ENCODE peak calls at places on chromosomes 11 and 22, in seven cellular contexts. One of them, this sample, is unnamed.

GRCh38 chr11:28649922-28650321 is 541.7 kb downstream of the METTL15 start:
- DNase-seq in IMR-90: no peak
- DNase-seq in PC-3: peak; percentile 28
- DNase-seq in hepatocyte: no peak
- DNase-seq in OCI-LY7: no peak
- DNase-seq in fibroblast of mammary gland: peak; percentile 10
- DNase-seq in cardiac muscle cell: no peak
- DNase-seq in this sample: no peak

GRCh38 chr11:76810151-76810853 is 27.1 kb downstream of the TSKU start:
- DNase-seq in IMR-90: no peak
- DNase-seq in PC-3: peak; percentile 83
- DNase-seq in hepatocyte: no peak
- DNase-seq in OCI-LY7: peak; percentile 41
- DNase-seq in fibroblast of mammary gland: peak; percentile 43
- DNase-seq in cardiac muscle cell: no peak
- DNase-seq in this sample: no peak

GRCh38 chr22:43754176-43754575 is 57.9 kb downstream of the EFCAB6 start:
- DNase-seq in IMR-90: no peak
- DNase-seq in PC-3: no peak
- DNase-seq in hepatocyte: no peak
- DNase-seq in OCI-LY7: no peak
- DNase-seq in fibroblast of mammary gland: no peak
- DNase-seq in cardiac muscle cell: no peak
- DNase-seq in this sample: no peak

GRCh38 chr11:78797559-78797958 is 222.9 kb upstream of the NARS2 start:
- DNase-seq in IMR-90: no peak
- DNase-seq in PC-3: no peak
- DNase-seq in hepatocyte: no peak
- DNase-seq in OCI-LY7: no peak
- DNase-seq in fibroblast of mammary gland: no peak
- DNase-seq in cardiac muscle cell: no peak
- DNase-seq in this sample: no peak

GRCh38 chr11:11988099-11988651 is 20.3 kb downstream of the DKK3 start:
- DNase-seq in IMR-90: peak; percentile 87
- DNase-seq in PC-3: peak; percentile 78
- DNase-seq in hepatocyte: no peak
- DNase-seq in OCI-LY7: no peak
- DNase-seq in fibroblast of mammary gland: peak; percentile 86
- DNase-seq in cardiac muscle cell: no peak
- DNase-seq in this sample: peak; percentile 53

GRCh38 chr11:1303973-1304372 is 5.5 kb downstream of the TOLLIP start:
- DNase-seq in IMR-90: no peak
- DNase-seq in PC-3: no peak
- DNase-seq in hepatocyte: peak; percentile 18
- DNase-seq in OCI-LY7: no peak
- DNase-seq in fibroblast of mammary gland: peak; percentile 21
- DNase-seq in cardiac muscle cell: no peak
- DNase-seq in this sample: no peak

GRCh38 chr11:75969626-75970308 is 154.8 kb downstream of the UVRAG start:
- DNase-seq in IMR-90: peak; percentile 84
- DNase-seq in PC-3: peak; percentile 94
- DNase-seq in hepatocyte: no peak
- DNase-seq in OCI-LY7: no peak
- DNase-seq in fibroblast of mammary gland: peak; percentile 99
- DNase-seq in cardiac muscle cell: no peak
- DNase-seq in this sample: no peak

GRCh38 chr22:31604746-31605705 is 57.0 kb downstream of the PISD start:
- DNase-seq in IMR-90: no peak
- DNase-seq in PC-3: no peak
- DNase-seq in hepatocyte: no peak
- DNase-seq in OCI-LY7: no peak
- DNase-seq in fibroblast of mammary gland: no peak
- DNase-seq in cardiac muscle cell: peak; percentile 45
- DNase-seq in this sample: no peak

GRCh38 chr22:32309585-32310251 is 47.9 kb upstream of the RFPL3 start:
- DNase-seq in IMR-90: no peak
- DNase-seq in PC-3: no peak
- DNase-seq in hepatocyte: no peak
- DNase-seq in OCI-LY7: no peak
- DNase-seq in fibroblast of mammary gland: no peak
- DNase-seq in cardiac muscle cell: no peak
- DNase-seq in this sample: no peak

GRCh38 chr22:27663812-27664211 is 137.7 kb downstream of the MN1 start:
- DNase-seq in IMR-90: peak; percentile 8
- DNase-seq in PC-3: peak; percentile 42
- DNase-seq in hepatocyte: no peak
- DNase-seq in OCI-LY7: no peak
- DNase-seq in fibroblast of mammary gland: no peak
- DNase-seq in cardiac muscle cell: no peak
- DNase-seq in this sample: no peak

GRCh38 chr11:71481101-71481960 is 28.3 kb downstream of the NADSYN1 start:
- DNase-seq in IMR-90: no peak
- DNase-seq in PC-3: peak; percentile 57
- DNase-seq in hepatocyte: no peak
- DNase-seq in OCI-LY7: no peak
- DNase-seq in fibroblast of mammary gland: no peak
- DNase-seq in cardiac muscle cell: no peak
- DNase-seq in this sample: peak; percentile 69

GRCh38 chr11:26946209-26946828 is 47.6 kb upstream of the FIBIN start:
- DNase-seq in IMR-90: peak; percentile 69
- DNase-seq in PC-3: no peak
- DNase-seq in hepatocyte: no peak
- DNase-seq in OCI-LY7: no peak
- DNase-seq in fibroblast of mammary gland: peak; percentile 96
- DNase-seq in cardiac muscle cell: no peak
- DNase-seq in this sample: no peak

GRCh38 chr11:64271339-64272132 is 12.9 kb downstream of the BAD start:
- DNase-seq in IMR-90: peak; percentile 92
- DNase-seq in PC-3: peak; percentile 76
- DNase-seq in hepatocyte: peak; percentile 96
- DNase-seq in OCI-LY7: peak; percentile 95
- DNase-seq in fibroblast of mammary gland: peak; percentile 92
- DNase-seq in cardiac muscle cell: peak; percentile 98
- DNase-seq in this sample: no peak
- TF ChIP-seq CTCF in IMR-90: peak; percentile 11
- TF ChIP-seq CTCF in PC-3: no peak
- TF ChIP-seq CTCF in hepatocyte: peak; percentile 23
- TF ChIP-seq CTCF in OCI-LY7: peak; percentile 60
- TF ChIP-seq CTCF in fibroblast of mammary gland: no peak
- TF ChIP-seq CTCF in cardiac muscle cell: peak; percentile 5
- TF ChIP-seq CTCF in this sample: peak; percentile 65

DNA sequence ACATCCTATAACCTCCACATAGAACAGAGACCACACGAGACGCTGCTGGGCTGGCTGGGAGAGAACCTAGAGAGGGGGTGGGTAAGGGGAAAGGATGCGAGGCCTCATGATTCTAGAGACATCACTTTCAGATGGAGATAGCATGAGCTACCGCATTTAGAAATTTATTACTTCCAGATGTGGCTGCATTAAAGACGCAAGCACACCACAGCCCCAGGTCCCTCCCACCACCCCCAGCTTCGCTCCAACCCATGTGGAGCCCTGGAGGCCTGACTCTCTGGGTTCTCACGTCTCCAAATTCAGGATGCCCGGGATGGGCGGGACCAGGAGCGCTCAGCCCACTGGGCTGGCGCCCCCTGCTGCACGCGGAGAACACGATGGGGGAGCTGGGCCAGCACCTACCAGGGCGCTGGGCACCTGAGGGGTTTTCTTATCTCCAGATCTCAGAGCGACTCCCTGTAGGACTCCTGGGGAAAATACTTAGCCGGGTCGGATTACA is 13.6 kb downstream of the MRPL21 start:
- DNase-seq in IMR-90: peak; percentile 70
- DNase-seq in PC-3: no peak
- DNase-seq in hepatocyte: peak; percentile 74
- DNase-seq in OCI-LY7: no peak
- DNase-seq in fibroblast of mammary gland: peak; percentile 99
- DNase-seq in cardiac muscle cell: peak; percentile 54
- DNase-seq in this sample: peak; percentile 75
- TF ChIP-seq CTCF in IMR-90: peak; percentile 44
- TF ChIP-seq CTCF in PC-3: peak; percentile 68
- TF ChIP-seq CTCF in hepatocyte: peak; percentile 56
- TF ChIP-seq CTCF in OCI-LY7: peak; percentile 62
- TF ChIP-seq CTCF in fibroblast of mammary gland: peak; percentile 81
- TF ChIP-seq CTCF in cardiac muscle cell: peak; percentile 72
- TF ChIP-seq CTCF in this sample: peak; percentile 83

GRCh38 chr22:46931414-46931813 is 169.0 kb downstream of the TBC1D22A start:
- DNase-seq in IMR-90: no peak
- DNase-seq in PC-3: peak; percentile 36
- DNase-seq in hepatocyte: peak; percentile 34
- DNase-seq in OCI-LY7: no peak
- DNase-seq in fibroblast of mammary gland: peak; percentile 30
- DNase-seq in cardiac muscle cell: no peak
- DNase-seq in this sample: no peak
- TF ChIP-seq CTCF in IMR-90: peak; percentile 22
- TF ChIP-seq CTCF in PC-3: peak; percentile 42
- TF ChIP-seq CTCF in hepatocyte: peak; percentile 15
- TF ChIP-seq CTCF in OCI-LY7: no peak
- TF ChIP-seq CTCF in fibroblast of mammary gland: peak; percentile 16
- TF ChIP-seq CTCF in cardiac muscle cell: peak; percentile 29
- TF ChIP-seq CTCF in this sample: peak; percentile 43

GRCh38 chr22:35719212-35719869 is 1.7 kb downstream of the APOL5 start:
- DNase-seq in IMR-90: no peak
- DNase-seq in PC-3: no peak
- DNase-seq in hepatocyte: no peak
- DNase-seq in OCI-LY7: no peak
- DNase-seq in fibroblast of mammary gland: no peak
- DNase-seq in cardiac muscle cell: no peak
- DNase-seq in this sample: no peak
- TF ChIP-seq CTCF in IMR-90: no peak
- TF ChIP-seq CTCF in PC-3: no peak
- TF ChIP-seq CTCF in hepatocyte: no peak
- TF ChIP-seq CTCF in OCI-LY7: peak; percentile 63
- TF ChIP-seq CTCF in fibroblast of mammary gland: peak; percentile 6
- TF ChIP-seq CTCF in cardiac muscle cell: no peak
- TF ChIP-seq CTCF in this sample: no peak

GRCh38 chr11:119153049-119153818 is 4.4 kb downstream of the ABCG4 start:
- DNase-seq in IMR-90: no peak
- DNase-seq in PC-3: no peak
- DNase-seq in hepatocyte: no peak
- DNase-seq in OCI-LY7: no peak
- DNase-seq in fibroblast of mammary gland: no peak
- DNase-seq in cardiac muscle cell: peak; percentile 25
- DNase-seq in this sample: no peak
- TF ChIP-seq CTCF in IMR-90: peak; percentile 4
- TF ChIP-seq CTCF in PC-3: peak; percentile 38
- TF ChIP-seq CTCF in hepatocyte: no peak
- TF ChIP-seq CTCF in OCI-LY7: peak; percentile 18
- TF ChIP-seq CTCF in fibroblast of mammary gland: no peak
- TF ChIP-seq CTCF in cardiac muscle cell: no peak
- TF ChIP-seq CTCF in this sample: peak; percentile 38

GRCh38 chr11:61659413-61660196 is 20.6 kb upstream of the DAGLA start:
- DNase-seq in IMR-90: no peak
- DNase-seq in PC-3: peak; percentile 22
- DNase-seq in hepatocyte: no peak
- DNase-seq in OCI-LY7: no peak
- DNase-seq in fibroblast of mammary gland: peak; percentile 19
- DNase-seq in cardiac muscle cell: no peak
- DNase-seq in this sample: no peak
- TF ChIP-seq CTCF in IMR-90: no peak
- TF ChIP-seq CTCF in PC-3: peak; percentile 34
- TF ChIP-seq CTCF in hepatocyte: peak; percentile 13
- TF ChIP-seq CTCF in OCI-LY7: no peak
- TF ChIP-seq CTCF in fibroblast of mammary gland: no peak
- TF ChIP-seq CTCF in cardiac muscle cell: no peak
- TF ChIP-seq CTCF in this sample: no peak

GRCh38 chr11:57641011-57641410 is 8.7 kb downstream of the YPEL4 start:
- DNase-seq in IMR-90: no peak
- DNase-seq in PC-3: no peak
- DNase-seq in hepatocyte: peak; percentile 65
- DNase-seq in OCI-LY7: peak; percentile 24
- DNase-seq in fibroblast of mammary gland: peak; percentile 39
- DNase-seq in cardiac muscle cell: peak; percentile 71
- DNase-seq in this sample: no peak
- TF ChIP-seq CTCF in IMR-90: peak; percentile 50
- TF ChIP-seq CTCF in PC-3: no peak
- TF ChIP-seq CTCF in hepatocyte: no peak
- TF ChIP-seq CTCF in OCI-LY7: no peak
- TF ChIP-seq CTCF in fibroblast of mammary gland: peak; percentile 45
- TF ChIP-seq CTCF in cardiac muscle cell: peak; percentile 45
- TF ChIP-seq CTCF in this sample: no peak

GRCh38 chr11:120343429-120343828 is 7.2 kb downstream of the ARHGEF12 start:
- DNase-seq in IMR-90: no peak
- DNase-seq in PC-3: no peak
- DNase-seq in hepatocyte: no peak
- DNase-seq in OCI-LY7: peak; percentile 4
- DNase-seq in fibroblast of mammary gland: no peak
- DNase-seq in cardiac muscle cell: no peak
- DNase-seq in this sample: no peak
- TF ChIP-seq CTCF in IMR-90: no peak
- TF ChIP-seq CTCF in PC-3: no peak
- TF ChIP-seq CTCF in hepatocyte: no peak
- TF ChIP-seq CTCF in OCI-LY7: no peak
- TF ChIP-seq CTCF in fibroblast of mammary gland: no peak
- TF ChIP-seq CTCF in cardiac muscle cell: no peak
- TF ChIP-seq CTCF in this sample: no peak

DNA sequence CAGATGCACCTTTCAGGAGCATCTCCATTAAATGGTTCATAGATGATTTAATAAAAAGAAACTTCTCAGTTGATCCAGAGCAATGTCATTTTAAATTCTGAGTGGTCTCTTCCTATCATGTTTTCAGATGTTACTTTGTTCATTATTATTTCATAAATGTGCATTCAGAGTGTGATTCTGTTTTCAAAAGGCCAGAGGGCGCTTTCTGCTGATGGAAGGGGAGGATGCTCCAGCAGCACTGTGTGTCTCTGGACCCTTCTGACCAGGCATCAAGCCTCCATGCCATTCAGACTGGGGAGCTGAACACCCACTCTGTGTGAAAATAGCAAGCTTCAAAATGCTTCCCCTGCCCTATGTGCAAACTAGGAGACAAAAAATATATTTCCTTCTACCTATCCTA is 23.9 kb upstream of the CRTAM start:
- DNase-seq in IMR-90: no peak
- DNase-seq in PC-3: peak; percentile 48
- DNase-seq in hepatocyte: no peak
- DNase-seq in OCI-LY7: no peak
- DNase-seq in fibroblast of mammary gland: no peak
- DNase-seq in cardiac muscle cell: no peak
- DNase-seq in this sample: no peak
- TF ChIP-seq CTCF in IMR-90: no peak
- TF ChIP-seq CTCF in PC-3: peak; percentile 75
- TF ChIP-seq CTCF in hepatocyte: peak; percentile 4
- TF ChIP-seq CTCF in OCI-LY7: peak; percentile 57
- TF ChIP-seq CTCF in fibroblast of mammary gland: peak; percentile 22
- TF ChIP-seq CTCF in cardiac muscle cell: peak; percentile 30
- TF ChIP-seq CTCF in this sample: peak; percentile 46

This sample was measured in chondrocyte.